ENCODE peak calls at places on chromosomes 11 and 22, in nine cellular contexts. One of them, this sample, is unnamed.
A peak's percentile ranks its signal among the peaks of the same experiment; 100 is the strongest.

GRCh38 chr11:27423125-27423524 is 49.5 kb downstream of the LGR4 start:
- DNase-seq in caudate nucleus: no peak
- DNase-seq in adrenal gland: no peak
- DNase-seq in GM23248: peak; percentile 90
- DNase-seq in heart right ventricle: peak; percentile 25
- DNase-seq in PC-3: no peak
- DNase-seq in RWPE1: peak; percentile 48
- DNase-seq in IMR-90: peak; percentile 80
- DNase-seq in PC-9: peak; percentile 55
- DNase-seq in this sample: peak; percentile 31

GRCh38 chr22:41445171-41446056 is 1.2 kb downstream of the TOB2 start:
- DNase-seq in adrenal gland: peak; percentile 51
- DNase-seq in PC-3: peak; percentile 43
- DNase-seq in caudate nucleus: no peak
- DNase-seq in GM23248: peak; percentile 57
- DNase-seq in IMR-90: no peak
- DNase-seq in RWPE1: no peak
- DNase-seq in heart right ventricle: no peak
- DNase-seq in PC-9: peak; percentile 73
- DNase-seq in this sample: peak; percentile 45

GRCh38 chr11:44949160-44950035 is 1.3 kb downstream of the TP53I11 start:
- DNase-seq in heart right ventricle: peak; percentile 44
- DNase-seq in adrenal gland: no peak
- DNase-seq in PC-3: peak; percentile 41
- DNase-seq in IMR-90: peak; percentile 42
- DNase-seq in PC-9: no peak
- DNase-seq in RWPE1: no peak
- DNase-seq in caudate nucleus: no peak
- DNase-seq in GM23248: peak; percentile 61
- DNase-seq in this sample: peak; percentile 72

GRCh38 chr11:105202844-105203548 is 63.4 kb upstream of the CARD18 start:
- DNase-seq in GM23248: no peak
- DNase-seq in adrenal gland: no peak
- DNase-seq in RWPE1: no peak
- DNase-seq in heart right ventricle: no peak
- DNase-seq in PC-9: no peak
- DNase-seq in PC-3: peak; percentile 70
- DNase-seq in caudate nucleus: no peak
- DNase-seq in IMR-90: no peak
- DNase-seq in this sample: peak; percentile 47

GRCh38 chr11:130514851-130515250 is 66.4 kb downstream of the ADAMTS15 start:
- DNase-seq in adrenal gland: no peak
- DNase-seq in IMR-90: no peak
- DNase-seq in PC-9: no peak
- DNase-seq in PC-3: no peak
- DNase-seq in GM23248: no peak
- DNase-seq in heart right ventricle: no peak
- DNase-seq in caudate nucleus: no peak
- DNase-seq in RWPE1: no peak
- DNase-seq in this sample: no peak

GRCh38 chr11:109677876-109678275 is 255.9 kb downstream of the C11orf87 start:
- DNase-seq in RWPE1: no peak
- DNase-seq in adrenal gland: no peak
- DNase-seq in PC-3: no peak
- DNase-seq in caudate nucleus: no peak
- DNase-seq in heart right ventricle: no peak
- DNase-seq in IMR-90: no peak
- DNase-seq in PC-9: peak; percentile 13
- DNase-seq in GM23248: no peak
- DNase-seq in this sample: no peak

GRCh38 chr22:35398574-35398973 is 1.4 kb upstream of the MCM5 start:
- DNase-seq in PC-3: no peak
- DNase-seq in RWPE1: no peak
- DNase-seq in GM23248: no peak
- DNase-seq in caudate nucleus: no peak
- DNase-seq in adrenal gland: no peak
- DNase-seq in IMR-90: no peak
- DNase-seq in heart right ventricle: no peak
- DNase-seq in PC-9: no peak
- DNase-seq in this sample: no peak

GRCh38 chr11:17633279-17633986 is 85.9 kb upstream of the MYOD1 start:
- DNase-seq in PC-3: no peak
- DNase-seq in IMR-90: no peak
- DNase-seq in heart right ventricle: no peak
- DNase-seq in RWPE1: no peak
- DNase-seq in PC-9: no peak
- DNase-seq in caudate nucleus: no peak
- DNase-seq in adrenal gland: no peak
- DNase-seq in GM23248: no peak
- DNase-seq in this sample: no peak

GRCh38 chr22:45473626-45474237 is 29.0 kb upstream of the FBLN1 start:
- DNase-seq in RWPE1: no peak
- DNase-seq in caudate nucleus: no peak
- DNase-seq in GM23248: no peak
- DNase-seq in adrenal gland: no peak
- DNase-seq in IMR-90: no peak
- DNase-seq in PC-9: no peak
- DNase-seq in heart right ventricle: no peak
- DNase-seq in PC-3: no peak
- DNase-seq in this sample: no peak

DNA sequence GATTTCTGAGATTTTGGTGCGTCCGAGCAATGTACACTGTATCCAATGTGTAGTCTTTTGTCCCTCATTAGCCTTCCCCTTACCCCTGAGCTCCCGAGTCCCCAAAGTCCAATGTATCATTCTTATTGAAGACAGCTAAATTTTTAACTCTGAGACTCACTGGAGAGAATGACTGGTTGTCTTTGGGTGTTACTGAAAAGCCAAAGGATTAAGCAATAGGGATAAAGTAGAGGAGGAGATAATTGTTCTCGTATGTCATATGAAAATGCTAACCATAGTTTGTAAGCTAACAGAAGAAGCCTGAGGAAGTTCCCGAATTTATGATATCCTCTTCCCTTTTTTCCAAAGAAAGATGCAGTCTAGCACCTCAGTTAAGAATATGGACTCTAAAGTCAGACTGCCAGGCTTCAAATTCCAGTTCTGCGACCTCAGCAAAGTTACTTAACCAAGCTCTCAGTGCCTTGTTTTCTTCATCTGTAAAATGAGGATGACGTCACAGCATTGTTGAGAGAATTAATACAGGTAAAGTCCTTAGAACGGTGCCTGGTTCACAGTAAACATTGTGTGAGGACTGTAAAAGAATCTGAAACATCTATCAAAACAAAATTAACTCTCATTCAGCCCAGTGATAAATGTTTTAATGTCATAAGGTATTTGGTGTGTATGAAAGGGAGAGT is 1.6 kb upstream of the MSANTD2 start:
- DNase-seq in caudate nucleus: no peak
- DNase-seq in PC-3: no peak
- DNase-seq in PC-9: no peak
- DNase-seq in GM23248: peak; percentile 74
- DNase-seq in heart right ventricle: no peak
- DNase-seq in RWPE1: no peak
- DNase-seq in adrenal gland: no peak
- DNase-seq in IMR-90: peak; percentile 22
- DNase-seq in this sample: no peak
- H3K27ac ChIP-seq in caudate nucleus: peak overlapping the region; percentile 32
- H3K27ac ChIP-seq in PC-3: no peak overlapping the region
- H3K27ac ChIP-seq in PC-9: no peak overlapping the region
- H3K27ac ChIP-seq in GM23248: peak overlapping the region; percentile 91
- H3K27ac ChIP-seq in heart right ventricle: peak overlapping the region; percentile 94
- H3K27ac ChIP-seq in RWPE1: no peak overlapping the region
- H3K27ac ChIP-seq in adrenal gland: no peak overlapping the region
- H3K27ac ChIP-seq in IMR-90: no peak overlapping the region
- H3K27ac ChIP-seq in this sample: no peak overlapping the region

DNA sequence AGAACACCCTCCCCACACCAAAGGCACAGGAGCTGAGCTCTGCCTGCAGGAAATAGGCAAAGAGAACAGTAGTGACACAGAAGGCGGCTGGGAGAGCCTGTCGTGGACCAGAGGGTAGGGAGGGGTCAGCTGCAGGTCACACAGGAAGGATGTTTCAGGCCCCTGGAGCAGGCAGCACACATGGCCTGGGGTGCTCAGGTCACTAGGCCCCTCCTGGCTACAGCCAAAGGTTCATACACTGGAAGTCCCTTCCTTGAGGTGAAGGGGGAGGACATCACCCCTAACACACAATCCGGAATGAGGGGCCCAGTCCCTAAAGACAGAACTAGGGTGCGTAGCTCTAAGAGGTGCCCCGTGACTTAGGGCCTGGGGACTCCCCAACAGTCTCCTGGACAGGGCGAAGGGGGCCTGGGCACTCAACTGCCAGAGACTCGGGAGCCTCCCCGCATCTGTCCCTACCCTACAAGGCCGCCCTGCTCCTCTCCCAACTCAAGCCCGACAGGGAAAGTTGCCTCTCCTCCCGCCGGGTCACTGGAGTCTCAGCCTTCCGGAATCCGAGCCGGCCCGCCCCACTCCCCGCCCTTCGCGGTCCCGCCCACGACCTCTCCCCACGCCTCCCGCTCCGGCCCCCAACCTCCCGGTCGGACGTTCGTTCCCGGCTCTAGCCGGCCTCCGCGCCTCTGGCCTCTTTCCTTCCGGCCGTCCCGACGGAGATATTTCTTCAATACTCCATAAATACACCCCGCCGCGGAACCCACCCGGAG is at the start of gene CYB5R2:
- DNase-seq in PC-3: no peak
- DNase-seq in GM23248: peak; percentile 78
- DNase-seq in adrenal gland: peak; percentile 61
- DNase-seq in heart right ventricle: peak; percentile 74
- DNase-seq in RWPE1: peak; percentile 51
- DNase-seq in caudate nucleus: peak; percentile 65
- DNase-seq in PC-9: no peak
- DNase-seq in IMR-90: peak; percentile 5
- DNase-seq in this sample: peak; percentile 85
- H3K27ac ChIP-seq in PC-3: no peak within 1 kb of the TSS
- H3K27ac ChIP-seq in GM23248: no peak within 1 kb of the TSS
- H3K27ac ChIP-seq in adrenal gland: no peak within 1 kb of the TSS
- H3K27ac ChIP-seq in heart right ventricle: peak within 1 kb of the TSS; percentile 45
- H3K27ac ChIP-seq in RWPE1: no peak within 1 kb of the TSS
- H3K27ac ChIP-seq in caudate nucleus: peak within 1 kb of the TSS; percentile 69
- H3K27ac ChIP-seq in PC-9: no peak within 1 kb of the TSS
- H3K27ac ChIP-seq in IMR-90: no peak within 1 kb of the TSS
- H3K27ac ChIP-seq in this sample: peak within 1 kb of the TSS; percentile 65

DNA sequence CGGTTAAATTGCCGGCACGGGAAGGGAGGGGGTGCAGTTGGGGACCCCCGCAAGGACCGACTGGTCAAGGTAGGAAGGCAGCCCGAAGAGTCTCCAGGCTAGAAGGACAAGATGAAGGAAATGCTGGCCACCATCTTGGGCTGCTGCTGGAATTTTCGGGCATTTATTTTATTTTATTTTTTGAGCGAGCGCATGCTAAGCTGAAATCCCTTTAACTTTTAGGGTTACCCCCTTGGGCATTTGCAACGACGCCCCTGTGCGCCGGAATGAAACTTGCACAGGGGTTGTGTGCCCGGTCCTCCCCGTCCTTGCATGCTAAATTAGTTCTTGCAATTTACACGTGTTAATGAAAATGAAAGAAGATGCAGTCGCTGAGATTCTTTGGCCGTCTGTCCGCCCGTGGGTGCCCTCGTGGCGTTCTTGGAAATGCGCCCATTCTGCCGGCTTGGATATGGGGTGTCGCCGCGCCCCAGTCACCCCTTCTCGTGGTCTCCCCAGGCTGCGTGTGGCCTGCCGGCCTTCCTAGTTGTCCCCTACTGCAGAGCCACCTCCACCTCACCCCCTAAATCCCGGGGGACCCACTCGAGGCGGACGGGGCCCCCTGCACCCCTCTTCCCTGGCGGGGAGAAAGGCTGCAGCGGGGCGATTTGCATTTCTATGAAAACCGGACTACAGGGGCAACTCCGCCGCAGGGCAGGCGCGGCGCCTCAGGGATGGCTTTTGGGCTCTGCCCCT is 529 bp upstream of the CCND1 start:
- DNase-seq in caudate nucleus: no peak
- DNase-seq in PC-9: peak; percentile 45
- DNase-seq in adrenal gland: peak; percentile 69
- DNase-seq in PC-3: peak; percentile 35
- DNase-seq in RWPE1: no peak
- DNase-seq in heart right ventricle: no peak
- DNase-seq in IMR-90: no peak
- DNase-seq in GM23248: peak; percentile 78
- DNase-seq in this sample: peak; percentile 62
- H3K27ac ChIP-seq in caudate nucleus: no peak overlapping the region
- H3K27ac ChIP-seq in PC-9: peak overlapping the region; percentile 93
- H3K27ac ChIP-seq in adrenal gland: no peak overlapping the region
- H3K27ac ChIP-seq in PC-3: peak overlapping the region; percentile 84
- H3K27ac ChIP-seq in RWPE1: peak overlapping the region; percentile 87
- H3K27ac ChIP-seq in heart right ventricle: peak overlapping the region; percentile 97
- H3K27ac ChIP-seq in IMR-90: peak overlapping the region; percentile 92
- H3K27ac ChIP-seq in GM23248: peak overlapping the region; percentile 97
- H3K27ac ChIP-seq in this sample: peak overlapping the region; percentile 73

GRCh38 chr11:860238-861104 is 17.8 kb downstream of the TSPAN4 start:
- DNase-seq in caudate nucleus: no peak
- DNase-seq in PC-9: no peak
- DNase-seq in adrenal gland: no peak
- DNase-seq in heart right ventricle: no peak
- DNase-seq in PC-3: no peak
- DNase-seq in IMR-90: no peak
- DNase-seq in RWPE1: no peak
- DNase-seq in GM23248: no peak
- DNase-seq in this sample: no peak

GRCh38 chr11:858993-859339 is 16.3 kb downstream of the TSPAN4 start:
- DNase-seq in caudate nucleus: no peak
- DNase-seq in PC-9: no peak
- DNase-seq in adrenal gland: no peak
- DNase-seq in IMR-90: no peak
- DNase-seq in PC-3: no peak
- DNase-seq in RWPE1: no peak
- DNase-seq in GM23248: no peak
- DNase-seq in heart right ventricle: no peak
- DNase-seq in this sample: no peak

GRCh38 chr11:858053-858992 is 15.7 kb downstream of the TSPAN4 start:
- DNase-seq in adrenal gland: no peak
- DNase-seq in GM23248: no peak
- DNase-seq in caudate nucleus: peak; percentile 51
- DNase-seq in RWPE1: no peak
- DNase-seq in PC-3: no peak
- DNase-seq in PC-9: no peak
- DNase-seq in IMR-90: no peak
- DNase-seq in heart right ventricle: no peak
- DNase-seq in this sample: no peak

GRCh38 chr11:861105-861479 is 18.4 kb downstream of the TSPAN4 start:
- DNase-seq in adrenal gland: peak; percentile 30
- DNase-seq in heart right ventricle: no peak
- DNase-seq in caudate nucleus: no peak
- DNase-seq in PC-3: no peak
- DNase-seq in IMR-90: no peak
- DNase-seq in RWPE1: no peak
- DNase-seq in GM23248: no peak
- DNase-seq in PC-9: no peak
- DNase-seq in this sample: no peak

GRCh38 chr11:859394-860131 is 16.9 kb downstream of the TSPAN4 start:
- DNase-seq in heart right ventricle: peak; percentile 84
- DNase-seq in RWPE1: peak; percentile 63
- DNase-seq in GM23248: peak; percentile 91
- DNase-seq in PC-3: peak; percentile 26
- DNase-seq in PC-9: no peak
- DNase-seq in adrenal gland: peak; percentile 87
- DNase-seq in IMR-90: peak; percentile 85
- DNase-seq in caudate nucleus: peak; percentile 62
- DNase-seq in this sample: peak; percentile 83
- H3K27ac ChIP-seq in heart right ventricle: peak overlapping the region; percentile 14
- H3K27ac ChIP-seq in RWPE1: peak overlapping the region; percentile 74
- H3K27ac ChIP-seq in GM23248: peak overlapping the region; percentile 25
- H3K27ac ChIP-seq in PC-3: no peak overlapping the region
- H3K27ac ChIP-seq in PC-9: no peak overlapping the region
- H3K27ac ChIP-seq in adrenal gland: no peak overlapping the region
- H3K27ac ChIP-seq in IMR-90: peak overlapping the region; percentile 1
- H3K27ac ChIP-seq in caudate nucleus: no peak overlapping the region
- H3K27ac ChIP-seq in this sample: no peak overlapping the region